ENCODE peak calls at places on chromosomes 16 and 17, in seven cellular contexts. V, G, K, L, O, E and B are unnamed samples.
A peak's percentile ranks its signal among the peaks of the same experiment; 100 is the strongest.

GRCh38 chr17:69702078-69702477 is 287.6 kb downstream of the MAP2K6 start:
- DNase-seq in O (no peak), K (no peak), E (no peak), G (no peak), V (no peak), L (no peak), B (no peak)

GRCh38 chr17:36750316-36750885 is 149.0 kb downstream of the MRM1 start:
- DNase-seq in O (no peak), L (no peak), V (no peak), K (no peak), G (no peak), E (no peak), B (no peak)

GRCh38 chr17:39926135-39926587 is 1.2 kb downstream of the ORMDL3 start:
- DNase-seq in K (no peak), O (no peak), G (no peak), L (no peak), V (no peak), E (no peak), B (no peak)

GRCh38 chr16:21145738-21146137 is 4.9 kb downstream of the DNAH3 start:
- DNase-seq in V (no peak), E (no peak), G (no peak), O (no peak), K (no peak), L (no peak), B (no peak)

GRCh38 chr16:66474750-66475199 is 47.7 kb downstream of the BEAN1 start:
- DNase-seq in L (no peak), G (no peak), O (no peak), V (peak; percentile 46), E (no peak), K (no peak), B (no peak)

GRCh38 chr16:49492090-49492801 is 118.6 kb downstream of the C16orf78 start:
- DNase-seq in V (peak; percentile 28), O (peak; percentile 4), E (no peak), L (no peak), K (peak; percentile 20), G (no peak), B (peak; percentile 56)

GRCh38 chr17:65495255-65496060 is 66.0 kb downstream of the AXIN2 start:
- DNase-seq in K (no peak), E (no peak), G (no peak), O (peak; percentile 4), V (no peak), L (no peak), B (no peak)

GRCh38 chr16:4297480-4297879 is 18.4 kb upstream of the GLIS2 start:
- DNase-seq in G (no peak), V (no peak), O (no peak), K (no peak), E (no peak), L (no peak), B (no peak)

GRCh38 chr17:21170829-21171228 is 43.1 kb downstream of the TMEM11 start:
- DNase-seq in V (no peak), K (no peak), L (no peak), G (no peak), E (no peak), O (no peak), B (no peak)

GRCh38 chr16:667780-668518 is at the start of gene RHOT2:
- DNase-seq in V (peak; percentile 87), K (peak; percentile 88), L (peak; percentile 93), E (peak; percentile 94), O (peak; percentile 91), G (peak; percentile 86), B (peak; percentile 91)

GRCh38 chr17:72378414-72379395 is 257.9 kb downstream of the SOX9 start:
- DNase-seq in O (no peak), K (no peak), L (no peak), G (no peak), V (no peak), E (no peak), B (no peak)

GRCh38 chr16:52548261-52549010 is 1.5 kb upstream of the TOX3 start:
- DNase-seq in O (no peak), G (no peak), E (no peak), V (no peak), L (no peak), K (no peak), B (no peak)

GRCh38 chr16:23757116-23757515 is 2.3 kb downstream of the CHP2 start:
- DNase-seq in O (no peak), L (no peak), G (no peak), K (no peak), V (no peak), E (no peak), B (no peak)

GRCh38 chr17:9924735-9925191 is 19.7 kb upstream of the RCVRN start:
- DNase-seq in O (peak; percentile 65), L (peak; percentile 69), G (peak; percentile 41), V (peak; percentile 35), K (peak; percentile 84), E (no peak), B (no peak)

GRCh38 chr17:68963958-68964357 is 8.8 kb upstream of the ABCA8 start:
- DNase-seq in L (peak; percentile 14), G (no peak), E (no peak), K (no peak), O (peak; percentile 15), V (no peak), B (no peak)

GRCh38 chr16:89150090-89150835 is 21.3 kb upstream of the CDH15 start:
- DNase-seq in E (no peak), K (no peak), L (no peak), O (no peak), V (no peak), G (no peak), B (peak; percentile 52)